ENCODE peak calls at places on chromosomes 11 and 22, in four cellular contexts. E is GM12878, S is GM12891, K is K562. R is an unnamed sample.

GRCh38 chr22:32815943-32816342 is 14.4 kb downstream of the TIMP3 start:
- DNase-seq in K (no peak), S (no peak), E (no peak), R (no peak)

GRCh38 chr11:44784438-44784760 is 57.6 kb downstream of the TSPAN18 start:
- DNase-seq in E (no peak), K (no peak), S (no peak), R (no peak)

GRCh38 chr11:118570787-118571186 is 1.4 kb upstream of the ARCN1 start:
- DNase-seq in K (no peak), S (no peak), E (no peak), R (no peak)

GRCh38 chr11:106714179-106714578 is 304.1 kb downstream of the GUCY1A2 start:
- DNase-seq in S (no peak), E (no peak), K (no peak), R (no peak)

GRCh38 chr11:59957094-59957493 is 6.7 kb upstream of the OOSP4A start:
- DNase-seq in E (no peak), K (peak; percentile 18), S (no peak), R (no peak)

GRCh38 chr11:132072044-132072879 is 701.8 kb downstream of the NTM start:
- DNase-seq in K (no peak), E (no peak), S (no peak), R (no peak)

GRCh38 chr22:40620464-40621046 is 16.0 kb downstream of the MRTFA start:
- DNase-seq in K (peak; percentile 35), S (no peak), E (no peak), R (no peak)

GRCh38 chr22:37681001-37681424 is 5.1 kb upstream of the NOL12 start:
- DNase-seq in S (no peak), E (no peak), K (no peak), R (no peak)

GRCh38 chr11:20966489-20966888 is 297.1 kb downstream of the NELL1 start:
- DNase-seq in K (no peak), E (no peak), S (no peak), R (no peak)

GRCh38 chr22:44821741-44822425 is 69.5 kb downstream of the ARHGAP8 start:
- DNase-seq in E (no peak), K (no peak), S (no peak), R (no peak)

GRCh38 chr11:75078233-75078632 is 18.4 kb downstream of the OR2AT4 start:
- DNase-seq in S (no peak), K (no peak), E (no peak), R (no peak)

GRCh38 chr22:31876156-31877035 is 67.9 kb upstream of the YWHAH start:
- DNase-seq in S (no peak), E (no peak), K (no peak), R (no peak)

GRCh38 chr22:19805821-19806212 is 45.2 kb downstream of the TBX1 start:
- DNase-seq in K (no peak), S (no peak), E (no peak), R (no peak)

GRCh38 chr11:65522640-65523322 is 2.1 kb upstream of the SCYL1 start:
- DNase-seq in E (no peak), K (no peak), S (no peak), R (peak; percentile 80)

GRCh38 chr11:78638704-78639380 is 64.2 kb upstream of the NARS2 start:
- DNase-seq in K (no peak), E (no peak), S (no peak), R (no peak)

GRCh38 chr11:57546869-57547518 is 9.6 kb downstream of the SMTNL1 start:
- DNase-seq in S (peak; percentile 70), E (no peak), K (peak; percentile 54), R (no peak)

GRCh38 chr11:127656266-127656879 is 655.8 kb upstream of the KIRREL3 start:
- DNase-seq in K (no peak), E (no peak), S (no peak), R (no peak)
- TF ChIP-seq SPI1 in K (no peak), E (no peak), S (no peak), R (no peak)

DNA sequence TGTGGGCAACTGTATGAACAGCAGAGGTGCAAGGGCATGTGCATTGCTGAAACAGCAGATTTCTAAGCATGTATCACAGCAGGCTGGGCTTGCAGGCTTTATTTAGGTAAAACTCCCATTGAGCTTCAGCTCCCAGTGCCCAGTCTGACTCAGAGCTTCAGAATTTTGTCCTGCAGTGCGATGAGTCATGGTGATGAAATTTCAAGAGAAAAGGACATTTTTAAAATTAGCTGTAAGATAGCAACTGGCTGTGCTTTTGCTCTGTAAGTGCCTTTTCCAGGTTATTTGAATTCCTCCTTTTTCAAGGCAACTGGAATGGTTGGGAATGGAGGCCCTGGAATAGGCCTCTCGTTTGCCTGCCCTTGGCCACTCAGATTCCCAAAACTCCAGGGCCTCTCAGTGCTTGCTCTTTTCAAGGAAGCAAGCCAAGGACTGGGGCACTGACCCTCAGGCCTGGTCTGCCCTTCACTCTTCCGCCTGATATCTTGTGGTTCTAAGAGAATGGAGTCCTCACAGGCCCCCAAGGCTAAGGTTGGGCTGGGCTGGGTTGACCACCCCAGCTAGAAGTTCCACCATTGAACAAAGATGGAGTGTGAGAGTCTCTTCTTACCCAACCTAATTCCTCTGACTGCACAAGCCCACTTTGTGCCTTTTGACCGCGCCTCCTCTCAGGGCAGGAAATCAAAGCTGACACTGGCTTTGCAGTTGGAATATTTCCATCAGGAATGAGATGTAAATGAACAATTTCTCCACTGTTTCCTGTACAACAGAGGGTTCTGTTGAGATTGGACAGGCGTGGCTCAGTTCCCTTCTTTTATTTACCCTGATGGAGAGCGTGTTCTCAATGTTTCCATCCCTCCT is 59.5 kb upstream of the PRSS23 start:
- DNase-seq in S (no peak), E (no peak), K (peak; percentile 27), R (no peak)
- TF ChIP-seq SPI1 in S (no peak), E (no peak), K (no peak), R (no peak)

DNA sequence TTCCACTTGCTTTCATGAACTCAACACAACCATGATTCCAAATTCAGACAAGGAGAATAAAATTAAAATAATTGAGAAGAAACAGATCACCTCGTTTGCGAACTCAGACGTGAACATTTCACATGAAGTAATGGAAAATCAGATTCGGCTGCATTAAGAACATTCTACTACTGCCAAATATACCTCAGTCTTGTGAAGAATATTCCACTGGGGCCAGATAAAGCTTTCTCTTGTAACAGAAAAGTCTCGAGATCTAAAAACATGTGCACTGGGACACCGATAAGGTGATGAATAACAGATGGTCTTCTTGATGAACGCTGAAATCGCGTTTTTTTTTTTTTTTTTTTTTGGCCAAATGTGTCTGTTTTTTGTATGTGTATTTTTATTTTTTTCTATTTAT is 761.1 kb downstream of the BRD1 start:
- DNase-seq in K (no peak), S (no peak), E (no peak), R (no peak)
- TF ChIP-seq SPI1 in K (no peak), S (no peak), E (no peak), R (no peak)

DNA sequence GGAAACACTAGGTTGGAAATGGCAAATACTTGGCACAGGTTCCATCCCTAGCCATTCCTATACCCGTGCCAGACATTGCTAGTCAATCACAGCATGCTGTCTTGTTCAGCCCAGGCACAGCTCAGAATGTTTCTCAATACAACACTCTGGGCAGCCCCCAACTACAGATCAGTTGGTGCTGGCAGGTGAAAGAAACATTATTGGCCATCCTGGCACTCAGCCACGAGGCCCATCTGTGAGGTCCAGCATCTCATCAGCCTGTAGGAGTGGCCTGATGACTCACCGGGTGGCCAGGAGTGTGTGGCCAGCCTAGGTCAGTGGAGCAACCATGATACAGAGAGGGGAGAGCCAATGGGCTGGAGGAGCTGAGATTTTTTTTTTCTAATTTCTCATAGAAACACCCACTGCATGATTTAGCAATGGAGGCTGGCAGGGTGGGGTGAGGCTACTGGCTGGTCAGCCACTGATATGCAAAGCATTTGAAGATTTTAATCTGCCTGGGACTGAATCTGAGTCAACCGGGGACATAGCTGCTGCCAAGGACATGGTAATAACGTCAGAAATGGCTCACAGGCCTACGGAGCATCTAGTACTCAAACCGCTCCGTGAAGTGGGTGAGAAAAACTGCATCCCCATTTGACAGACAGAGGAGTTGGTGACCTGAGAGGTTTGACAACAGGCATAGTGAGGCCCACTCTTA is 5.4 kb downstream of the MYO18B start:
- DNase-seq in E (no peak), S (no peak), K (peak; percentile 71), R (no peak)
- TF ChIP-seq SPI1 in E (no peak), S (no peak), K (no peak), R (no peak)

GRCh38 chr22:22605074-22605404 is 39.4 kb upstream of the GGTLC2 start:
- DNase-seq in E (no peak), S (no peak), K (no peak), R (no peak)
- TF ChIP-seq SPI1 in E (peak; percentile 94), S (peak; percentile 98), K (no peak), R (peak; percentile 49)

DNA sequence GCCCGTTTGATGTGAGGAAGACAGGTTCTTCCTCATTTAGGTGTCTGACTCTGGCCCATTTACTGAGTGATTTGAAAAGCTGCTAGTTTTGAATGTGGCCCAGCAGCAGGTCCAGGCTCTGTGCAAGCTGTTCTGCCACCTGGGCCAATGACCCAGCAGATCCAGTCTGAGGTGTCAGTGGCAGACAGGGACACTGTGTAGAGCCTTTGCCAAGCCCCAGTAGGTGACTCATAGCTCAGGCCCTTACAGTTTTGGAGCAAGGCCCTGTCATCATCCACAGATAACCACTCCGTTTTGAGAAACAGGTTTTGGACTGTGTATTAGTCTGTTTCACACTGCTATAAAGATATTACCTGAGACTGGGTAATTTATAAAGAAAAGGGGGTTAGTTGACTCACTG is 23.9 kb downstream of the TSPAN32 start:
- DNase-seq in K (no peak), E (no peak), S (no peak), R (no peak)
- TF ChIP-seq SPI1 in K (no peak), E (no peak), S (no peak), R (no peak)

DNA sequence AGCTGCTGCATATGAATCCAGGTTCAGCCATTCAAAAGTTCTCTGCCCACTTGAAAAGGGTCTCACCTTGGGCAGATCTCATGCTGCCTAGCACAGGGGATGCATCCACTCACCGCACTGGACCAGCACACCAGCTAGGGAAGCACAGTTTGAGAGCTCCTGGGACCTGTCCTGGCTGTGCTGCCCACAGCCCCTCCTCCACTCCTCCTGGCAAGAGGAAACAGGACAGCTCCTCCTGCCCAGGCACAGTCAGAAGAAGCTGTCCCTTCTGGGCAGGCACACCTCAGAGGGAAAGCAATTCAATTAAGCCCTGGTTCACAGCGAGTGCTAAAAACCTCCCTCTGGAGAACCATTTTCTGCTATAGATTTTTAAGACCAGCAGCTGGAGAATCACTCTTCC is 146.7 kb downstream of the ST3GAL4 start:
- DNase-seq in S (no peak), E (no peak), K (no peak), R (no peak)
- TF ChIP-seq SPI1 in S (no peak), E (no peak), K (no peak), R (no peak)

GRCh38 chr11:31757245-31757835 is 53.8 kb downstream of the PAX6 start:
- DNase-seq in E (no peak), S (no peak), K (no peak), R (no peak)
- TF ChIP-seq SPI1 in E (no peak), S (no peak), K (no peak), R (no peak)

R was measured in HL-60.